ENCODE peak calls at places on chromosomes 16 and 17, in ten cellular contexts. F is A549, L is RWPE2, W is GM23248, K is fibroblast of lung, Z is transverse colon, B is BE2C, N is osteoblast, A is left lung, P is lung. C is an unnamed sample. For H3K9me3 and H3K4me1, the result is how much of the 10 kb centered on the place peaks cover.

GRCh38 chr17:75806822-75807500 is 22.4 kb downstream of the UNK start:
- DNase-seq in L (no peak), B (no peak), A (no peak), F (no peak), W (no peak), Z (no peak), P (no peak), K (no peak), N (no peak), C (no peak)

GRCh38 chr17:40958086-40958953 is 8.4 kb downstream of the KRT39 start:
- DNase-seq in Z (peak), L (no peak), W (no peak), F (no peak), A (no peak), P (peak), K (no peak), B (no peak), N (no peak), C (no peak)

GRCh38 chr17:63150994-63151464 is 185.0 kb downstream of the TANC2 start:
- DNase-seq in Z (no peak), P (no peak), L (no peak), F (no peak), N (no peak), B (no peak), W (peak), A (no peak), K (peak), C (no peak)

GRCh38 chr16:27334874-27335273 is 21.1 kb downstream of the IL4R start:
- DNase-seq in L (no peak), F (no peak), N (no peak), P (no peak), A (no peak), W (no peak), B (no peak), K (peak), Z (no peak), C (no peak)

GRCh38 chr17:3691539-3692166 is 4.3 kb downstream of the P2RX5 start:
- DNase-seq in P (no peak), A (no peak), N (peak), F (no peak), L (no peak), W (no peak), Z (no peak), B (no peak), K (no peak), C (no peak)

GRCh38 chr16:29663020-29663828 is at the start of gene SPN:
- DNase-seq in L (no peak), B (no peak), W (no peak), F (no peak), Z (peak), N (peak), A (no peak), P (no peak), K (no peak), C (peak)

GRCh38 chr16:29146266-29146665 is 161.4 kb downstream of the LAT start:
- DNase-seq in K (no peak), L (peak), Z (no peak), A (no peak), B (no peak), N (no peak), F (no peak), P (no peak), W (no peak), C (no peak)

GRCh38 chr17:61556224-61557188 is 34.5 kb downstream of the NACA2 start:
- DNase-seq in P (no peak), L (no peak), Z (no peak), W (no peak), A (no peak), K (peak), N (peak), F (no peak), B (no peak), C (no peak)

GRCh38 chr17:64991726-64992125 is 64.8 kb downstream of the GNA13 start:
- DNase-seq in B (no peak), P (no peak), A (no peak), W (no peak), N (no peak), F (no peak), Z (no peak), K (no peak), L (no peak), C (no peak)

GRCh38 chr17:46766493-46767491 is 51.7 kb downstream of the WNT3 start:
- DNase-seq in K (no peak), Z (no peak), N (no peak), F (no peak), L (no peak), B (no peak), W (no peak), P (no peak), A (no peak), C (no peak)

GRCh38 chr17:40841246-40841645 is 18.8 kb upstream of the KRT10 start:
- DNase-seq in W (no peak), L (no peak), F (no peak), B (no peak), K (no peak), N (no peak), A (no peak), Z (no peak), P (no peak), C (no peak)

GRCh38 chr17:79630821-79631639 is 20.2 kb upstream of the RBFOX3 start:
- DNase-seq in N (no peak), Z (no peak), A (peak), L (peak), P (no peak), K (no peak), F (no peak), B (no peak), W (no peak), C (no peak)

GRCh38 chr17:2137342-2138098 is 82.6 kb downstream of the HIC1 start:
- DNase-seq in B (no peak), W (peak), A (no peak), K (peak), P (no peak), L (no peak), F (no peak), Z (peak), N (peak), C (no peak)

GRCh38 chr17:78899361-78900260 is 3.4 kb downstream of the CEP295NL start:
- DNase-seq in A (peak), N (peak), K (peak), L (no peak), F (no peak), P (peak), W (peak), Z (no peak), B (peak), C (no peak)

GRCh38 chr16:11349599-11350276 is 4.5 kb downstream of the RMI2 start:
- DNase-seq in B (no peak), Z (peak), K (peak), N (peak), F (no peak), L (no peak), W (peak), A (peak), P (peak), C (no peak)

GRCh38 chr17:962650-963049 is 16.9 kb downstream of the NXN start:
- DNase-seq in K (no peak), W (no peak), A (no peak), N (no peak), P (no peak), L (no peak), B (no peak), Z (no peak), F (no peak), C (no peak)

GRCh38 chr17:29622337-29623282 is at the start of gene CORO6:
- DNase-seq in K (peak), P (no peak), N (peak), A (no peak), B (peak), L (no peak), Z (peak), F (peak), W (peak), C (peak)

GRCh38 chr16:4533490-4533889 is 5.1 kb downstream of the CDIP1 start:
- DNase-seq in W (no peak), F (no peak), N (peak), K (no peak), Z (no peak), B (no peak), A (no peak), L (no peak), P (no peak), C (no peak)

GRCh38 chr17:8153957-8154607 is 1.9 kb upstream of the PER1 start:
- DNase-seq in P (peak), W (peak), F (peak), L (peak), Z (peak), N (peak), K (peak), B (peak), A (peak), C (peak)

GRCh38 chr16:49987381-49987780 is 37.6 kb upstream of the CNEP1R1 start:
- DNase-seq in A (no peak), F (no peak), B (no peak), P (no peak), K (no peak), N (no peak), W (no peak), Z (no peak), L (no peak), C (no peak)

GRCh38 chr16:35750701-35751104 is 2291.3 kb downstream of the TP53TG3F start:
- DNase-seq in N (peak), B (no peak), L (no peak), F (no peak), W (no peak), Z (no peak), A (no peak), P (no peak), K (no peak), C (no peak)
- H3K9me3 ChIP-seq in N (under half), B (under half), L (under half), F (under half), W (under half), Z (under half), A (half or more), P (under half), K (under half), C (half or more)

GRCh38 chr17:51652529-51652928 is 392.2 kb downstream of the UTP18 start:
- DNase-seq in P (no peak), B (no peak), K (no peak), F (no peak), A (no peak), N (no peak), L (no peak), Z (no peak), W (no peak), C (no peak)
- H3K4me1 ChIP-seq in P (under half), B (under half), K (under half), F (under half), A (under half), N (under half), L (under half), Z (under half), W (under half), C (under half)

GRCh38 chr17:70084476-70084875 is 9.5 kb downstream of the KCNJ16 start:
- DNase-seq in K (peak), A (no peak), Z (no peak), N (peak), W (peak), B (no peak), F (no peak), L (no peak), P (no peak), C (no peak)

GRCh38 chr17:70091005-70091568 is 16.1 kb downstream of the KCNJ16 start:
- DNase-seq in F (no peak), N (no peak), B (no peak), W (no peak), L (no peak), A (no peak), K (no peak), P (no peak), Z (no peak), C (no peak)

GRCh38 chr17:70089513-70090148 is 14.6 kb downstream of the KCNJ16 start:
- DNase-seq in W (no peak), A (no peak), L (no peak), B (no peak), Z (no peak), K (no peak), F (no peak), P (no peak), N (no peak), C (no peak)

GRCh38 chr17:70081885-70082284 is 6.9 kb downstream of the KCNJ16 start:
- DNase-seq in K (no peak), Z (no peak), W (no peak), N (no peak), A (no peak), B (no peak), P (no peak), L (no peak), F (no peak), C (no peak)

DNA sequence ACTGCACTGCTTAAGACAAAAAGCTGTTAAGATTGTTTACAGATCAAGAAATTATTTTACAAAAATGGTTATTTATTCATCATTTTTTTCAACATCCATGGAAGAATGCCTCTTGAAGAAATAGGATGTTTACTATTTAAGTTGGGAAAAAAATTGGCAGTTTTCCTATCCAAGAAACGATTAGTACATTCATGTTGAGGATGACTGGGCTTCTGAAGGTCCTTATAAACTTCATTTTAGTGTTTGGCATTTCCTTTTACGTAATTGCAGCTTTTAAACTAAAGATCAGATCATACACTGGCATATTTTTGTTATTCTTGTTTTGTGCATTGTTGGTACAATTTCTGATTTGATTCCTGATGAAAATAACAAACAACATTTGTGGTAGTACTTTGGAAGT is 11.4 kb downstream of the KCNJ16 start:
- DNase-seq in P (no peak), N (peak), B (no peak), K (peak), A (no peak), Z (no peak), W (no peak), F (no peak), L (no peak), C (no peak)
- H3K9me3 ChIP-seq in P (under half), N (under half), B (under half), K (under half), A (under half), Z (under half), W (under half), F (under half), L (under half), C (under half)

DNA sequence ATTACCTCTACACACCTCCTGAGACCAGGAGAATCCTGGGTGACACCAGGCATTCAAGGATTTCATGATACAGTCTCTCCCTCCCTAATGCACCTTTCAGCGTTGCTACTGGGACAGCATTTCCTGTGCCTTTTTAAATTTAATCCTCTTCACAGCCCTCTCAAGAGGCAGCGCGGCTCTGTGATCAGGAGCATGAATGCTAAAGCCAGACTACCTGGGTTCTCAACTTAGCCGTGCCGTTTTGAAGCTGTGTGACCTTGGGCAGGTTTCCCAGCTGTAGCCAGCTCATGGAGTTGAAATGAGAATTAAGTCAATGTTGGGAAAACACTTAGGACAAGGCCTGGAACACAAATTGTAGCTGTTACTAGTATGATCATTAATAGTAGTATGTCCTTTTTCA is 191.8 kb downstream of the XYLT1 start:
- DNase-seq in F (no peak), B (no peak), Z (no peak), K (no peak), P (no peak), L (no peak), A (no peak), N (no peak), W (no peak), C (no peak)
- H3K4me1 ChIP-seq in F (under half), B (under half), Z (under half), K (under half), P (under half), L (under half), A (under half), N (under half), W (under half), C (under half)

GRCh38 chr17:72797142-72797541 is 295.3 kb downstream of the SLC39A11 start:
- DNase-seq in F (no peak), B (no peak), W (no peak), P (no peak), N (no peak), K (no peak), L (no peak), A (no peak), Z (no peak), C (no peak)

GRCh38 chr17:72794152-72794551 is 298.3 kb downstream of the SLC39A11 start:
- DNase-seq in Z (no peak), L (no peak), N (no peak), K (no peak), A (no peak), F (no peak), W (no peak), B (no peak), P (no peak), C (no peak)

GRCh38 chr17:72790194-72790593 is 302.3 kb downstream of the SLC39A11 start:
- DNase-seq in W (no peak), F (no peak), N (no peak), Z (no peak), P (no peak), L (no peak), B (no peak), K (no peak), A (no peak), C (no peak)

GRCh38 chr17:72792771-72793170 is 299.7 kb downstream of the SLC39A11 start:
- DNase-seq in L (no peak), K (no peak), F (no peak), W (no peak), P (no peak), N (no peak), Z (no peak), A (no peak), B (peak), C (no peak)

DNA sequence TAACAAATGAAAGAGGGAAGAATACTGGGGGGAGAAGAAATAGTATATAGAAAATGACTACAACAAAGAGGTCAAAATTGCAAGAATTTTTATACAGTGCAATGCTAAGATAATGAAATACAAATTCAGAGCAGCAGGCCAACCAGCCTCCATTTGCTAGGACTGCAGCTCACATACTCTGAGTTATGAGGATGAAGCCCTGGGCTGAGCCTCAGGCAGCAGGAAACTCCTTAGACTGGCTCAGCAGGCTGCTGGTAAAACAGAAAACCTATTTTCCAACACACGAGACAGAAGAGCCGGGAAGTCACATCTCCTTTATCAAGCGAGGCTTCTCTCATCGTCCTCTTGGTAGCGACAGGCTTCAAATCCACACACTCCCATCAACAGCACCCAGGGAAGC is 296.5 kb downstream of the SLC39A11 start:
- DNase-seq in F (no peak), P (no peak), Z (no peak), W (no peak), K (no peak), N (no peak), B (no peak), L (no peak), A (no peak), C (no peak)
- H3K9me3 ChIP-seq in F (under half), P (under half), Z (under half), W (under half), K (under half), N (under half), B (under half), L (under half), A (half or more), C (under half)

DNA sequence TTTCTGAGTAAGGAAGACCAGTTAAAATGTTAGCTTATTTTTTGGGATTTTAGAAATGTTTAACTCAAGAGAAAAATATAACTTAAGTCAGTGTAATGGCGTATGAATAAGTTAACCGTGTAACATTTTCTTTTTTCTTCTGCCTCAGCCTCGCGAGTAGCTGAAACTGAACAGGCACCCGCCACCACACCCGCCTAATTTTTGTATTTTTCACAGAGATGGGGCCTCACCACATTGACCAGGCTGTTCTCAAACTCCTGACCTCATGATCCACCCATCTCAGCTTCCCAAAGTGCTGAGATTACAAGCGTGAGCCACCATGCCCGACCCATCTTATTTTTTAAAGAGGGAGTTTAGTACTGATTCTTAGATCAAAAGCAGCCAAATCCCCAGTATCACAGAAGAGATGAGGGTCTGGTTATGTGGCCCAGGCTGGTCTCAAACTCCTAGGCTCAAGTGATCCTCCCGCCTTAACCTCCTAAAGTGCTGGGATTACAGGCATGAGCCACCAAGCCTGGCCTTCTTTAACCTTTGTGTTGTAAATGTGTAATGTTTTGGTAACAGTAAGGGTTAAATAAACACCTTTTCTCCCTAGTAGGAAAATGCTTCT is 16.8 kb downstream of the PITPNC1 start:
- DNase-seq in A (no peak), P (no peak), F (no peak), B (no peak), Z (no peak), W (no peak), N (no peak), K (no peak), L (no peak), C (no peak)
- H3K4me1 ChIP-seq in A (under half), P (under half), F (under half), B (under half), Z (under half), W (under half), N (under half), K (under half), L (under half), C (under half)

DNA sequence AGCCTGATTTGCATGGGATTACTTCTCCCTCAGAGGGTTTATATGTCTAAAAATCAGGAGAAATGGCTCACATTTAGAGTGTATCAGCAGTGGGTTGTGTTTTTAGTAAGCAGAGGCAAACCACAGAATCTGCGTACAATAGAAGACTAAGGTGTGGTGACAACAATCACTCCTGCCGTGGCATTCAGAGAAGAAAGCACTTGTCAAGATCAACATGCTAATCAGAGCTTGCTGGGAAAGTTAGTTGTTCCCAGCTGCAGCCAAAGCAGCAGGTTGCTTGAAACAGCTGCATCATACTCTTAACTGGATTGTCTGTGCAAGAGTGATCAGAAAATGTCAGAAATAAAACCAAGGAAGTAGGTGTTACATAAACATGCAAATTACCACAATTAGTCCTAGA is 616.5 kb downstream of the CDH8 start:
- DNase-seq in W (no peak), B (no peak), A (no peak), L (no peak), Z (no peak), P (no peak), N (no peak), F (no peak), K (no peak), C (no peak)
- H3K9me3 ChIP-seq in W (under half), B (under half), A (under half), L (under half), Z (under half), P (under half), N (under half), F (under half), K (under half), C (under half)

DNA sequence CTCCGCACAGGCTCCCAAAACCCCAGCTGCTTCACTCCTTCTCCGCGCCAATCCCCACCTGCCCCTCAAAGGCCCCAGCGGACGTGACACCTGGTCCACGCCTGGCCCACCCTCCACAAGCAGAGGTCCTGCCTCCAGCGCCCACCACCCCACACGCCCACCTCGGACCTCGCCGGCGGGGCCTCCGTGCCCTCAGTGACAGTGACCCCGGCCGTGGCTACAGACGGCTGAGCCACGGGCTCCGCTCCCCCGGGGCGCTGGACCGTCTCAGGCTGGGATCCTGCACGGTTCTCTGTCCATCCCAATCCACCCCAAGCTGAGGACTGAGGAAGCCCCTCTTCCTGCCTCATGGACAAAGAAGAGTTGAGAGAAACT is 25.1 kb downstream of the PIEZO1 start:
- DNase-seq in F (no peak), K (no peak), Z (no peak), N (no peak), L (no peak), W (no peak), P (no peak), A (no peak), B (no peak), C (no peak)
- H3K4me1 ChIP-seq in F (under half), K (under half), Z (half or more), N (under half), L (under half), W (under half), P (under half), A (half or more), B (under half), C (under half)

GRCh38 chr16:35510701-35511100 is 2051.3 kb downstream of the TP53TG3F start:
- DNase-seq in L (no peak), W (no peak), B (no peak), F (no peak), K (no peak), P (no peak), A (no peak), N (no peak), Z (no peak), C (no peak)

GRCh38 chr16:35516971-35517370 is 2057.6 kb downstream of the TP53TG3F start:
- DNase-seq in Z (no peak), A (no peak), K (no peak), W (no peak), N (no peak), L (no peak), P (no peak), F (no peak), B (no peak), C (no peak)

GRCh38 chr16:35516551-35516950 is 2057.1 kb downstream of the TP53TG3F start:
- DNase-seq in W (no peak), N (no peak), L (no peak), K (no peak), P (no peak), Z (no peak), A (no peak), F (no peak), B (no peak), C (no peak)
- H3K9me3 ChIP-seq in W (under half), N (under half), L (under half), K (under half), P (under half), Z (under half), A (under half), F (under half), B (under half), C (under half)

C was measured in naive thymus-derived CD4-positive, alpha-beta T cell.